ENCODE peak calls at places on chromosomes 13 and 19, in four cellular contexts. R is AG08396, L is left cardiac atrium, G is skeletal muscle cell. H is an unnamed sample.

GRCh38 chr19:3361384-3362216 is 4.8 kb upstream of the NFIC start:
- DNase-seq in R (no peak), L (no peak), G (no peak), H (no peak)

GRCh38 chr13:33172400-33172799 is 113.2 kb downstream of the STARD13 start:
- DNase-seq in R (no peak), L (no peak), G (peak; percentile 97), H (no peak)

GRCh38 chr19:2049741-2050348 is 1.2 kb downstream of the MKNK2 start:
- DNase-seq in R (peak; percentile 63), L (peak; percentile 80), G (no peak), H (peak; percentile 33)

GRCh38 chr13:19962894-19963293 is 4.4 kb downstream of the ZMYM2 start:
- DNase-seq in R (no peak), L (no peak), G (no peak), H (no peak)

GRCh38 chr19:50008532-50008931 is 16.6 kb downstream of the VRK3 start:
- DNase-seq in R (no peak), L (no peak), G (no peak), H (no peak)

GRCh38 chr13:48411281-48412099 is 1.4 kb downstream of the LPAR6 start:
- DNase-seq in R (no peak), L (no peak), G (no peak), H (no peak)

GRCh38 chr13:113897161-113897560 is 33.3 kb upstream of the GAS6 start:
- DNase-seq in R (peak; percentile 93), L (no peak), G (peak; percentile 91), H (peak; percentile 97)

GRCh38 chr19:17260842-17261325 is 3.7 kb downstream of the USHBP1 start:
- DNase-seq in R (peak; percentile 87), L (peak; percentile 77), G (no peak), H (no peak)

GRCh38 chr13:111612918-111613317 is 292.5 kb downstream of the TEX29 start:
- DNase-seq in R (no peak), L (no peak), G (no peak), H (no peak)

GRCh38 chr13:112333756-112334543 is 42.2 kb upstream of the SPACA7 start:
- DNase-seq in R (no peak), L (no peak), G (no peak), H (no peak)

GRCh38 chr13:113413178-113413897 is 40.0 kb downstream of the ADPRHL1 start:
- DNase-seq in R (no peak), L (no peak), G (no peak), H (no peak)

GRCh38 chr13:109764045-109764444 is 22.3 kb downstream of the IRS2 start:
- DNase-seq in R (no peak), L (no peak), G (no peak), H (no peak)

GRCh38 chr13:73598021-73598712 is 536.0 kb downstream of the KLF12 start:
- DNase-seq in R (no peak), L (no peak), G (peak; percentile 40), H (no peak)

GRCh38 chr19:17966115-17966455 is 822 bp upstream of the KCNN1 start:
- DNase-seq in R (no peak), L (no peak), G (no peak), H (no peak)

GRCh38 chr19:55956431-55956830 is 8.8 kb downstream of the NLRP8 start:
- DNase-seq in R (no peak), L (no peak), G (no peak), H (no peak)

GRCh38 chr19:46076951-46077814 is 36.4 kb upstream of the IGFL4 start:
- DNase-seq in R (peak; percentile 85), L (peak; percentile 38), G (peak; percentile 24), H (no peak)

GRCh38 chr19:3443840-3444694 is 36.3 kb downstream of the SMIM24 start:
- DNase-seq in R (peak; percentile 42), L (peak; percentile 83), G (no peak), H (no peak)

GRCh38 chr13:40652588-40652940 is 13.9 kb downstream of the FOXO1 start:
- DNase-seq in R (no peak), L (no peak), G (no peak), H (no peak)

GRCh38 chr19:10533656-10534386 is 9.9 kb upstream of the ATG4D start:
- DNase-seq in R (peak; percentile 75), L (no peak), G (peak; percentile 12), H (peak; percentile 96)

GRCh38 chr13:99217461-99218101 is 16.9 kb downstream of the UBAC2 start:
- DNase-seq in R (no peak), L (no peak), G (no peak), H (no peak)

GRCh38 chr13:45194081-45194939 is 6.5 kb downstream of the KCTD4 start:
- DNase-seq in R (no peak), L (peak; percentile 62), G (no peak), H (no peak)

GRCh38 chr19:20259615-20260014 is 92.6 kb downstream of the ZNF486 start:
- DNase-seq in R (no peak), L (no peak), G (no peak), H (no peak)

GRCh38 chr19:6481541-6482342 is at the start of gene DENND1C:
- DNase-seq in R (peak; percentile 21), L (no peak), G (no peak), H (no peak)

GRCh38 chr19:17777840-17778620 is 16.9 kb upstream of the B3GNT3 start:
- DNase-seq in R (peak; percentile 81), L (peak; percentile 65), G (no peak), H (no peak)

GRCh38 chr19:2271516-2272103 is 10.4 kb downstream of the PEAK3 start:
- DNase-seq in R (peak; percentile 87), L (no peak), G (no peak), H (peak; percentile 48)

GRCh38 chr19:49058592-49058991 is 1.0 kb upstream of the CGB7 start:
- DNase-seq in R (peak; percentile 74), L (no peak), G (no peak), H (no peak)

GRCh38 chr13:97798836-97799235 is 154.6 kb upstream of the IPO5 start:
- DNase-seq in R (peak; percentile 19), L (no peak), G (no peak), H (no peak)

GRCh38 chr19:1744822-1745563 is 8.3 kb upstream of the ONECUT3 start:
- DNase-seq in R (no peak), L (no peak), G (no peak), H (no peak)

GRCh38 chr13:30581582-30581981 is 36.1 kb upstream of the USPL1 start:
- DNase-seq in R (no peak), L (no peak), G (no peak), H (no peak)

GRCh38 chr13:71964491-71965108 is 97.6 kb upstream of the DACH1 start:
- DNase-seq in R (no peak), L (no peak), G (no peak), H (no peak)

GRCh38 chr13:54574791-54575190 is 1546.2 kb downstream of the OLFM4 start:
- DNase-seq in R (no peak), L (no peak), G (no peak), H (no peak)

GRCh38 chr19:12838893-12839656 is 760 bp downstream of the MAST1 start:
- DNase-seq in R (no peak), L (no peak), G (no peak), H (no peak)

GRCh38 chr13:40406405-40407138 is 259.9 kb downstream of the FOXO1 start:
- DNase-seq in R (peak; percentile 48), L (no peak), G (peak; percentile 71), H (peak; percentile 58)

H was measured in GM04503.